ENCODE peak calls at places on chromosomes 7 and 10, in seven cellular contexts. A is AML-193; J is GM06990; G is C1 segment of cervical spinal cord; R is activated CD8-positive, alpha-beta memory T cell treated with anti-CD3 and anti-CD28 coated beads for 24 hours; E is GDM1; F is adrenal gland. I is an unnamed sample.

GRCh38 chr10:22615819-22616499 is 98.4 kb downstream of the PIP4K2A start:
- DNase-seq in J (peak), G (peak), E (no peak), R (peak), F (peak), A (peak), I (peak)

GRCh38 chr10:69696073-69696731 is 66.2 kb downstream of the FAM241B start:
- DNase-seq in R (no peak), F (no peak), A (no peak), G (no peak), J (no peak), E (no peak), I (no peak)

GRCh38 chr10:66837990-66838389 is 87.8 kb upstream of the LRRTM3 start:
- DNase-seq in J (no peak), A (no peak), F (no peak), G (no peak), R (no peak), E (no peak), I (no peak)

GRCh38 chr10:27741173-27742091 is 4.2 kb downstream of the MKX start:
- DNase-seq in R (peak), F (no peak), E (no peak), G (no peak), A (no peak), J (peak), I (no peak)

GRCh38 chr10:128040681-128041080 is 85.5 kb downstream of the MKI67 start:
- DNase-seq in F (no peak), G (no peak), R (no peak), J (no peak), A (no peak), E (no peak), I (no peak)

GRCh38 chr7:141042222-141043193 is 27.8 kb upstream of the MRPS33 start:
- DNase-seq in A (no peak), G (no peak), F (no peak), E (no peak), R (no peak), J (no peak), I (no peak)

GRCh38 chr7:151115121-151115835 is 29.0 kb downstream of the AGAP3 start:
- DNase-seq in A (no peak), J (no peak), E (no peak), G (no peak), R (peak), F (no peak), I (no peak)

GRCh38 chr10:88278912-88279311 is 304.2 kb downstream of the RNLS start:
- DNase-seq in R (no peak), J (no peak), A (no peak), G (no peak), E (no peak), F (no peak), I (no peak)

GRCh38 chr10:70381491-70382421 is 669 bp downstream of the LRRC20 start:
- DNase-seq in E (no peak), G (peak), R (peak), J (no peak), A (peak), F (peak), I (no peak)

GRCh38 chr10:14481752-14482151 is 151.0 kb upstream of the FRMD4A start:
- DNase-seq in J (no peak), R (no peak), G (peak), F (no peak), E (no peak), A (no peak), I (no peak)

GRCh38 chr7:52862321-52862720 is 173.1 kb upstream of the POM121L12 start:
- DNase-seq in J (no peak), A (no peak), R (no peak), E (no peak), G (no peak), F (no peak), I (no peak)

GRCh38 chr7:63073736-63074135 is 924.9 kb upstream of the ZNF722 start:
- DNase-seq in G (no peak), R (no peak), E (no peak), F (no peak), A (no peak), J (no peak), I (no peak)

GRCh38 chr7:72540106-72540611 is 128.0 kb upstream of the CALN1 start:
- DNase-seq in J (no peak), F (no peak), E (no peak), A (no peak), R (no peak), G (no peak), I (no peak)

GRCh38 chr10:74145133-74145532 is 5.5 kb downstream of the AP3M1 start:
- DNase-seq in A (no peak), E (no peak), G (no peak), J (no peak), R (no peak), F (no peak), I (no peak)

GRCh38 chr10:34655286-34656170 is 159.6 kb downstream of the PARD3 start:
- DNase-seq in F (peak), J (no peak), A (peak), E (peak), G (no peak), R (no peak), I (peak)

GRCh38 chr7:41889472-41889871 is 186.6 kb upstream of the INHBA start:
- DNase-seq in R (no peak), G (no peak), A (no peak), E (no peak), F (no peak), J (no peak), I (no peak)

GRCh38 chr10:103333934-103334520 is 16.9 kb downstream of the PCGF6 start:
- DNase-seq in R (no peak), A (peak), J (no peak), E (no peak), G (no peak), F (no peak), I (no peak)

GRCh38 chr7:7924303-7924702 is 44.3 kb upstream of the GLCCI1 start:
- DNase-seq in G (no peak), E (no peak), A (no peak), R (no peak), J (no peak), F (no peak), I (no peak)

GRCh38 chr7:95199779-95200558 is 124.4 kb downstream of the PON1 start:
- DNase-seq in F (peak), G (peak), J (no peak), E (no peak), R (no peak), A (no peak), I (no peak)

GRCh38 chr10:123517376-123517775 is 148.8 kb upstream of the GPR26 start:
- DNase-seq in F (no peak), R (no peak), J (no peak), A (no peak), E (no peak), G (no peak), I (no peak)

GRCh38 chr10:61612451-61612850 is 50.3 kb upstream of the CABCOCO1 start:
- DNase-seq in E (no peak), F (peak), R (no peak), G (no peak), A (no peak), J (no peak), I (no peak)